ENCODE peak calls at places on chromosomes 1 and 21, in ten cellular contexts. One of them, this sample, is unnamed.

GRCh38 chr1:222754386-222755139 is 17.6 kb downstream of the FAM177B start:
- DNase-seq in AG10803: peak; percentile 94
- DNase-seq in KG1: no peak
- DNase-seq in transverse colon: peak; percentile 31
- DNase-seq in NCI-H1105 treated with DMSO at 0.1 percent for 48 hours: no peak
- DNase-seq in activated T-helper 1 cell treated with anti-CD3 and anti-CD28 coated beads, Interleukin-2, amount 50 U/mL, for 16 hours: no peak
- DNase-seq in astrocyte of the hippocampus: peak; percentile 66
- DNase-seq in endothelial cell: no peak
- DNase-seq in T-helper 17 cell: no peak
- DNase-seq in NCI-H345: no peak
- DNase-seq in this sample: no peak

GRCh38 chr1:21608813-21609212 is 60.3 kb downstream of the RAP1GAP start:
- DNase-seq in AG10803: no peak
- DNase-seq in astrocyte of the hippocampus: no peak
- DNase-seq in transverse colon: no peak
- DNase-seq in T-helper 17 cell: no peak
- DNase-seq in NCI-H1105 treated with DMSO at 0.1 percent for 48 hours: no peak
- DNase-seq in NCI-H345: no peak
- DNase-seq in activated T-helper 1 cell treated with anti-CD3 and anti-CD28 coated beads, Interleukin-2, amount 50 U/mL, for 16 hours: no peak
- DNase-seq in endothelial cell: no peak
- DNase-seq in KG1: no peak
- DNase-seq in this sample: no peak

GRCh38 chr21:26835027-26835713 is 10.0 kb downstream of the ADAMTS1 start:
- DNase-seq in endothelial cell: no peak
- DNase-seq in transverse colon: no peak
- DNase-seq in NCI-H345: no peak
- DNase-seq in NCI-H1105 treated with DMSO at 0.1 percent for 48 hours: no peak
- DNase-seq in KG1: no peak
- DNase-seq in T-helper 17 cell: no peak
- DNase-seq in AG10803: peak; percentile 85
- DNase-seq in activated T-helper 1 cell treated with anti-CD3 and anti-CD28 coated beads, Interleukin-2, amount 50 U/mL, for 16 hours: no peak
- DNase-seq in astrocyte of the hippocampus: peak; percentile 46
- DNase-seq in this sample: no peak

GRCh38 chr1:102875756-102876155 is 232.6 kb downstream of the COL11A1 start:
- DNase-seq in NCI-H345: peak; percentile 2
- DNase-seq in KG1: no peak
- DNase-seq in NCI-H1105 treated with DMSO at 0.1 percent for 48 hours: no peak
- DNase-seq in AG10803: no peak
- DNase-seq in astrocyte of the hippocampus: no peak
- DNase-seq in T-helper 17 cell: no peak
- DNase-seq in endothelial cell: no peak
- DNase-seq in transverse colon: no peak
- DNase-seq in activated T-helper 1 cell treated with anti-CD3 and anti-CD28 coated beads, Interleukin-2, amount 50 U/mL, for 16 hours: no peak
- DNase-seq in this sample: no peak

GRCh38 chr1:211775208-211775607 is 55.4 kb downstream of the LPGAT1 start:
- DNase-seq in NCI-H1105 treated with DMSO at 0.1 percent for 48 hours: no peak
- DNase-seq in transverse colon: no peak
- DNase-seq in NCI-H345: no peak
- DNase-seq in activated T-helper 1 cell treated with anti-CD3 and anti-CD28 coated beads, Interleukin-2, amount 50 U/mL, for 16 hours: no peak
- DNase-seq in endothelial cell: no peak
- DNase-seq in astrocyte of the hippocampus: peak; percentile 5
- DNase-seq in AG10803: peak; percentile 25
- DNase-seq in T-helper 17 cell: no peak
- DNase-seq in KG1: no peak
- DNase-seq in this sample: no peak

GRCh38 chr1:159187647-159188374 is 16.4 kb downstream of the CADM3 start:
- DNase-seq in NCI-H345: no peak
- DNase-seq in endothelial cell: peak; percentile 27
- DNase-seq in astrocyte of the hippocampus: no peak
- DNase-seq in transverse colon: no peak
- DNase-seq in activated T-helper 1 cell treated with anti-CD3 and anti-CD28 coated beads, Interleukin-2, amount 50 U/mL, for 16 hours: no peak
- DNase-seq in NCI-H1105 treated with DMSO at 0.1 percent for 48 hours: no peak
- DNase-seq in AG10803: no peak
- DNase-seq in KG1: no peak
- DNase-seq in T-helper 17 cell: no peak
- DNase-seq in this sample: no peak

GRCh38 chr1:24910210-24910609 is 19.9 kb downstream of the RUNX3 start:
- DNase-seq in activated T-helper 1 cell treated with anti-CD3 and anti-CD28 coated beads, Interleukin-2, amount 50 U/mL, for 16 hours: no peak
- DNase-seq in endothelial cell: no peak
- DNase-seq in transverse colon: no peak
- DNase-seq in T-helper 17 cell: no peak
- DNase-seq in astrocyte of the hippocampus: no peak
- DNase-seq in AG10803: no peak
- DNase-seq in NCI-H1105 treated with DMSO at 0.1 percent for 48 hours: no peak
- DNase-seq in KG1: no peak
- DNase-seq in NCI-H345: no peak
- DNase-seq in this sample: no peak

GRCh38 chr1:182200025-182200814 is 138.7 kb upstream of the ZNF648 start:
- DNase-seq in AG10803: no peak
- DNase-seq in NCI-H1105 treated with DMSO at 0.1 percent for 48 hours: no peak
- DNase-seq in NCI-H345: no peak
- DNase-seq in transverse colon: no peak
- DNase-seq in endothelial cell: no peak
- DNase-seq in KG1: no peak
- DNase-seq in activated T-helper 1 cell treated with anti-CD3 and anti-CD28 coated beads, Interleukin-2, amount 50 U/mL, for 16 hours: no peak
- DNase-seq in astrocyte of the hippocampus: no peak
- DNase-seq in T-helper 17 cell: no peak
- DNase-seq in this sample: no peak

GRCh38 chr1:16067127-16067768 is 6.2 kb downstream of the FAM131C start:
- DNase-seq in AG10803: no peak
- DNase-seq in activated T-helper 1 cell treated with anti-CD3 and anti-CD28 coated beads, Interleukin-2, amount 50 U/mL, for 16 hours: no peak
- DNase-seq in transverse colon: peak; percentile 49
- DNase-seq in endothelial cell: no peak
- DNase-seq in KG1: no peak
- DNase-seq in T-helper 17 cell: no peak
- DNase-seq in NCI-H345: peak; percentile 16
- DNase-seq in NCI-H1105 treated with DMSO at 0.1 percent for 48 hours: no peak
- DNase-seq in astrocyte of the hippocampus: peak; percentile 52
- DNase-seq in this sample: no peak

GRCh38 chr1:15680131-15680530 is 4.0 kb upstream of the PLEKHM2 start:
- DNase-seq in activated T-helper 1 cell treated with anti-CD3 and anti-CD28 coated beads, Interleukin-2, amount 50 U/mL, for 16 hours: no peak
- DNase-seq in NCI-H345: no peak
- DNase-seq in T-helper 17 cell: no peak
- DNase-seq in transverse colon: no peak
- DNase-seq in endothelial cell: no peak
- DNase-seq in AG10803: peak; percentile 82
- DNase-seq in KG1: no peak
- DNase-seq in NCI-H1105 treated with DMSO at 0.1 percent for 48 hours: no peak
- DNase-seq in astrocyte of the hippocampus: peak; percentile 60
- DNase-seq in this sample: no peak

GRCh38 chr1:186643600-186643999 is 36.6 kb downstream of the PTGS2 start:
- DNase-seq in transverse colon: no peak
- DNase-seq in NCI-H345: no peak
- DNase-seq in KG1: no peak
- DNase-seq in NCI-H1105 treated with DMSO at 0.1 percent for 48 hours: no peak
- DNase-seq in astrocyte of the hippocampus: no peak
- DNase-seq in AG10803: peak; percentile 18
- DNase-seq in activated T-helper 1 cell treated with anti-CD3 and anti-CD28 coated beads, Interleukin-2, amount 50 U/mL, for 16 hours: no peak
- DNase-seq in T-helper 17 cell: no peak
- DNase-seq in endothelial cell: no peak
- DNase-seq in this sample: no peak

GRCh38 chr1:155207578-155208405 is at the start of gene THBS3:
- DNase-seq in NCI-H1105 treated with DMSO at 0.1 percent for 48 hours: peak; percentile 70
- DNase-seq in transverse colon: no peak
- DNase-seq in T-helper 17 cell: no peak
- DNase-seq in NCI-H345: peak; percentile 95
- DNase-seq in KG1: no peak
- DNase-seq in AG10803: peak; percentile 37
- DNase-seq in endothelial cell: no peak
- DNase-seq in astrocyte of the hippocampus: peak; percentile 91
- DNase-seq in activated T-helper 1 cell treated with anti-CD3 and anti-CD28 coated beads, Interleukin-2, amount 50 U/mL, for 16 hours: no peak
- DNase-seq in this sample: no peak

GRCh38 chr1:205456868-205457724 is 1.3 kb upstream of the BLACAT1 start:
- DNase-seq in NCI-H1105 treated with DMSO at 0.1 percent for 48 hours: peak; percentile 72
- DNase-seq in KG1: no peak
- DNase-seq in astrocyte of the hippocampus: no peak
- DNase-seq in activated T-helper 1 cell treated with anti-CD3 and anti-CD28 coated beads, Interleukin-2, amount 50 U/mL, for 16 hours: no peak
- DNase-seq in AG10803: no peak
- DNase-seq in T-helper 17 cell: no peak
- DNase-seq in transverse colon: no peak
- DNase-seq in NCI-H345: peak; percentile 49
- DNase-seq in endothelial cell: no peak
- DNase-seq in this sample: no peak

GRCh38 chr1:182478238-182478637 is 28.3 kb downstream of the RGSL1 start:
- DNase-seq in transverse colon: no peak
- DNase-seq in KG1: no peak
- DNase-seq in astrocyte of the hippocampus: no peak
- DNase-seq in NCI-H1105 treated with DMSO at 0.1 percent for 48 hours: no peak
- DNase-seq in AG10803: no peak
- DNase-seq in endothelial cell: no peak
- DNase-seq in NCI-H345: no peak
- DNase-seq in T-helper 17 cell: no peak
- DNase-seq in activated T-helper 1 cell treated with anti-CD3 and anti-CD28 coated beads, Interleukin-2, amount 50 U/mL, for 16 hours: no peak
- DNase-seq in this sample: no peak

GRCh38 chr1:12528021-12528852 is 89.8 kb downstream of the DHRS3 start:
- DNase-seq in NCI-H1105 treated with DMSO at 0.1 percent for 48 hours: no peak
- DNase-seq in endothelial cell: no peak
- DNase-seq in activated T-helper 1 cell treated with anti-CD3 and anti-CD28 coated beads, Interleukin-2, amount 50 U/mL, for 16 hours: no peak
- DNase-seq in astrocyte of the hippocampus: peak; percentile 66
- DNase-seq in T-helper 17 cell: no peak
- DNase-seq in KG1: no peak
- DNase-seq in NCI-H345: no peak
- DNase-seq in AG10803: peak; percentile 89
- DNase-seq in transverse colon: peak; percentile 93
- DNase-seq in this sample: no peak

GRCh38 chr1:23960291-23960718 is 677 bp downstream of the PNRC2 start:
- DNase-seq in KG1: no peak
- DNase-seq in endothelial cell: no peak
- DNase-seq in T-helper 17 cell: no peak
- DNase-seq in NCI-H1105 treated with DMSO at 0.1 percent for 48 hours: no peak
- DNase-seq in activated T-helper 1 cell treated with anti-CD3 and anti-CD28 coated beads, Interleukin-2, amount 50 U/mL, for 16 hours: no peak
- DNase-seq in transverse colon: no peak
- DNase-seq in astrocyte of the hippocampus: no peak
- DNase-seq in NCI-H345: no peak
- DNase-seq in AG10803: peak; percentile 49
- DNase-seq in this sample: no peak

This sample was measured in natural killer cell.